ENCODE peak calls at places on chromosomes 4 and X, in eight cellular contexts. H is colonic mucosa, J is GM23248, L is HFFc6, F is tibial nerve, Y is fibroblast of mammary gland, S is heart right ventricle, V is Ammon's horn. B is an unnamed sample.

GRCh38 chr4:112552668-112553067 is 36.7 kb upstream of the NEUROG2 start:
- DNase-seq in H (no peak), J (peak; percentile 82), L (peak; percentile 75), F (no peak), Y (peak; percentile 77), S (no peak), V (no peak), B (no peak)

GRCh38 chr4:10524196-10524833 is 67.1 kb upstream of the ZNF518B start:
- DNase-seq in H (no peak), J (no peak), L (no peak), F (peak; percentile 34), Y (no peak), S (no peak), V (no peak), B (no peak)

GRCh38 chrX:149498767-149499166 is 6.3 kb downstream of the IDS start:
- DNase-seq in H (no peak), J (no peak), L (no peak), F (no peak), Y (no peak), S (no peak), V (no peak), B (no peak)

GRCh38 chrX:115191490-115192243 is 2.5 kb downstream of the RBMXL3 start:
- DNase-seq in H (no peak), J (no peak), L (no peak), F (no peak), Y (no peak), S (no peak), V (no peak), B (no peak)

GRCh38 chr4:102553982-102554381 is 52.8 kb downstream of the NFKB1 start:
- DNase-seq in H (no peak), J (peak; percentile 64), L (no peak), F (no peak), Y (peak; percentile 35), S (no peak), V (no peak), B (no peak)

GRCh38 chrX:20315140-20315539 is 48.4 kb upstream of the RPS6KA3 start:
- DNase-seq in H (peak; percentile 18), J (no peak), L (no peak), F (no peak), Y (no peak), S (no peak), V (no peak), B (no peak)

GRCh38 chr4:1415681-1415981 is 9.4 kb upstream of the NKX1-1 start:
- DNase-seq in H (no peak), J (no peak), L (no peak), F (no peak), Y (no peak), S (no peak), V (no peak), B (no peak)

GRCh38 chr4:38034986-38035882 is 75.0 kb downstream of the PTTG2 start:
- DNase-seq in H (peak; percentile 55), J (peak; percentile 76), L (peak; percentile 68), F (peak; percentile 70), Y (peak; percentile 75), S (peak; percentile 77), V (peak; percentile 67), B (peak; percentile 34)

GRCh38 chr4:67162692-67163091 is 382.6 kb downstream of the CENPC start:
- DNase-seq in H (no peak), J (no peak), L (no peak), F (no peak), Y (no peak), S (no peak), V (no peak), B (no peak)

GRCh38 chr4:17780461-17781071 is 855 bp downstream of the FAM184B start:
- DNase-seq in H (no peak), J (peak; percentile 67), L (no peak), F (no peak), Y (no peak), S (no peak), V (peak; percentile 56), B (peak; percentile 18)

GRCh38 chrX:105876658-105877057 is 54.3 kb downstream of the NRK start:
- DNase-seq in H (no peak), J (no peak), L (no peak), F (no peak), Y (peak; percentile 38), S (no peak), V (no peak), B (peak; percentile 2)

GRCh38 chrX:46599051-46599560 is 25.5 kb downstream of the CHST7 start:
- DNase-seq in H (no peak), J (peak; percentile 15), L (no peak), F (no peak), Y (no peak), S (no peak), V (no peak), B (no peak)

GRCh38 chrX:115679460-115679859 is 118.5 kb downstream of the PLS3 start:
- DNase-seq in H (no peak), J (peak; percentile 44), L (peak; percentile 12), F (no peak), Y (peak; percentile 46), S (no peak), V (peak; percentile 7), B (no peak)

GRCh38 chrX:134406230-134406794 is 53.7 kb upstream of the HPRT1 start:
- DNase-seq in H (peak; percentile 20), J (no peak), L (no peak), F (no peak), Y (no peak), S (no peak), V (no peak), B (no peak)

B was measured in putamen.